ENCODE peak calls at places on chromosomes 11 and 22, in six cellular contexts. One of them, this sample, is unnamed.

GRCh38 chr11:64319421-64319761 is 1.5 kb downstream of the PRDX5 start:
- DNase-seq in H9: no peak
- DNase-seq in IMR-90: no peak
- DNase-seq in mesenchymal stem cell: peak; percentile 41
- DNase-seq in neuronal stem cell: no peak
- DNase-seq in H1: no peak
- DNase-seq in this sample: no peak

GRCh38 chr22:19292262-19293230 is 1.0 kb upstream of the CLTCL1 start:
- DNase-seq in H9: peak; percentile 31
- DNase-seq in IMR-90: no peak
- DNase-seq in mesenchymal stem cell: no peak
- DNase-seq in neuronal stem cell: no peak
- DNase-seq in H1: no peak
- DNase-seq in this sample: no peak

GRCh38 chr11:84817998-84818397 is 809.1 kb downstream of the DLG2 start:
- DNase-seq in H9: no peak
- DNase-seq in IMR-90: peak; percentile 5
- DNase-seq in mesenchymal stem cell: no peak
- DNase-seq in neuronal stem cell: no peak
- DNase-seq in H1: no peak
- DNase-seq in this sample: peak; percentile 61

GRCh38 chr11:102553835-102554282 is 23.3 kb upstream of the MMP7 start:
- DNase-seq in H9: no peak
- DNase-seq in IMR-90: no peak
- DNase-seq in mesenchymal stem cell: no peak
- DNase-seq in neuronal stem cell: no peak
- DNase-seq in H1: no peak
- DNase-seq in this sample: no peak

GRCh38 chr11:64924910-64925284 is 408 bp downstream of the PPP2R5B start:
- DNase-seq in H9: no peak
- DNase-seq in IMR-90: no peak
- DNase-seq in mesenchymal stem cell: peak; percentile 34
- DNase-seq in neuronal stem cell: no peak
- DNase-seq in H1: peak; percentile 61
- DNase-seq in this sample: peak; percentile 2

GRCh38 chr11:18394300-18394927 is at the start of gene LDHA:
- DNase-seq in H9: peak; percentile 89
- DNase-seq in IMR-90: peak; percentile 94
- DNase-seq in mesenchymal stem cell: peak; percentile 96
- DNase-seq in neuronal stem cell: peak; percentile 39
- DNase-seq in H1: peak; percentile 88
- DNase-seq in this sample: peak; percentile 96

GRCh38 chr11:44575288-44575672 is 9.8 kb downstream of the CD82 start:
- DNase-seq in H9: no peak
- DNase-seq in IMR-90: peak; percentile 90
- DNase-seq in mesenchymal stem cell: peak; percentile 90
- DNase-seq in neuronal stem cell: no peak
- DNase-seq in H1: no peak
- DNase-seq in this sample: no peak

GRCh38 chr11:122981388-122982264 is at the start of gene BSX:
- DNase-seq in H9: peak; percentile 96
- DNase-seq in IMR-90: peak; percentile 17
- DNase-seq in mesenchymal stem cell: peak; percentile 43
- DNase-seq in neuronal stem cell: peak; percentile 88
- DNase-seq in H1: peak; percentile 91
- DNase-seq in this sample: peak; percentile 31

GRCh38 chr11:72581067-72581466 is 93.2 kb downstream of the PDE2A start:
- DNase-seq in H9: no peak
- DNase-seq in IMR-90: no peak
- DNase-seq in mesenchymal stem cell: no peak
- DNase-seq in neuronal stem cell: no peak
- DNase-seq in H1: no peak
- DNase-seq in this sample: no peak

GRCh38 chr11:118845369-118845768 is 38.3 kb upstream of the CXCR5 start:
- DNase-seq in H9: no peak
- DNase-seq in IMR-90: peak; percentile 70
- DNase-seq in mesenchymal stem cell: peak; percentile 67
- DNase-seq in neuronal stem cell: no peak
- DNase-seq in H1: no peak
- DNase-seq in this sample: peak; percentile 36

GRCh38 chr11:86617502-86617901 is 54.9 kb downstream of the ME3 start:
- DNase-seq in H9: no peak
- DNase-seq in IMR-90: peak; percentile 77
- DNase-seq in mesenchymal stem cell: no peak
- DNase-seq in neuronal stem cell: no peak
- DNase-seq in H1: no peak
- DNase-seq in this sample: no peak

GRCh38 chr11:27209562-27210005 is 153.4 kb downstream of the CCDC34 start:
- DNase-seq in H9: no peak
- DNase-seq in IMR-90: peak; percentile 93
- DNase-seq in mesenchymal stem cell: peak; percentile 94
- DNase-seq in neuronal stem cell: no peak
- DNase-seq in H1: no peak
- DNase-seq in this sample: peak; percentile 70

GRCh38 chr11:64334764-64335741 is 5.0 kb upstream of the CCDC88B start:
- DNase-seq in H9: peak; percentile 76
- DNase-seq in IMR-90: peak; percentile 96
- DNase-seq in mesenchymal stem cell: peak; percentile 92
- DNase-seq in neuronal stem cell: no peak
- DNase-seq in H1: no peak
- DNase-seq in this sample: peak; percentile 98

GRCh38 chr22:40808018-40808841 is 10.9 kb downstream of the SLC25A17 start:
- DNase-seq in H9: no peak
- DNase-seq in IMR-90: peak; percentile 16
- DNase-seq in mesenchymal stem cell: no peak
- DNase-seq in neuronal stem cell: no peak
- DNase-seq in H1: no peak
- DNase-seq in this sample: no peak
- H2AFZ ChIP-seq in H9: no peak overlapping the region
- H2AFZ ChIP-seq in IMR-90: no peak overlapping the region
- H2AFZ ChIP-seq in mesenchymal stem cell: no peak overlapping the region
- H2AFZ ChIP-seq in neuronal stem cell: no peak overlapping the region
- H2AFZ ChIP-seq in H1: no peak overlapping the region
- H2AFZ ChIP-seq in this sample: no peak overlapping the region

GRCh38 chr11:8908099-8908498 is 2.9 kb upstream of the AKIP1 start:
- DNase-seq in H9: no peak
- DNase-seq in IMR-90: no peak
- DNase-seq in mesenchymal stem cell: no peak
- DNase-seq in neuronal stem cell: no peak
- DNase-seq in H1: no peak
- DNase-seq in this sample: no peak

GRCh38 chr11:8913961-8914660 is 3.1 kb downstream of the AKIP1 start:
- DNase-seq in H9: peak; percentile 61
- DNase-seq in IMR-90: peak; percentile 39
- DNase-seq in mesenchymal stem cell: peak; percentile 58
- DNase-seq in neuronal stem cell: peak; percentile 27
- DNase-seq in H1: peak; percentile 64
- DNase-seq in this sample: no peak

GRCh38 chr11:8911040-8911823 is at the start of gene AKIP1:
- DNase-seq in H9: peak; percentile 98
- DNase-seq in IMR-90: peak; percentile 94
- DNase-seq in mesenchymal stem cell: peak; percentile 97
- DNase-seq in neuronal stem cell: peak; percentile 98
- DNase-seq in H1: peak; percentile 96
- DNase-seq in this sample: peak; percentile 95

GRCh38 chr11:8907116-8907515 is 3.9 kb upstream of the AKIP1 start:
- DNase-seq in H9: no peak
- DNase-seq in IMR-90: no peak
- DNase-seq in mesenchymal stem cell: no peak
- DNase-seq in neuronal stem cell: no peak
- DNase-seq in H1: no peak
- DNase-seq in this sample: no peak

GRCh38 chr11:8910662-8911039 is 338 bp upstream of the AKIP1 start:
- DNase-seq in H9: no peak
- DNase-seq in IMR-90: no peak
- DNase-seq in mesenchymal stem cell: no peak
- DNase-seq in neuronal stem cell: no peak
- DNase-seq in H1: no peak
- DNase-seq in this sample: no peak
- H3K4ac ChIP-seq in H9: no peak overlapping the region
- H3K4ac ChIP-seq in IMR-90: peak overlapping the region; percentile 87
- H3K4ac ChIP-seq in mesenchymal stem cell: no peak overlapping the region
- H3K4ac ChIP-seq in neuronal stem cell: no peak overlapping the region
- H3K4ac ChIP-seq in H1: no peak overlapping the region
- H3K4ac ChIP-seq in this sample: no peak overlapping the region

GRCh38 chr22:39120983-39121382 is 23.9 kb downstream of the APOBEC3H start:
- DNase-seq in H9: no peak
- DNase-seq in IMR-90: no peak
- DNase-seq in mesenchymal stem cell: no peak
- DNase-seq in neuronal stem cell: no peak
- DNase-seq in H1: no peak
- DNase-seq in this sample: no peak
- H2AFZ ChIP-seq in H9: no peak overlapping the region
- H2AFZ ChIP-seq in IMR-90: no peak overlapping the region
- H2AFZ ChIP-seq in mesenchymal stem cell: no peak overlapping the region
- H2AFZ ChIP-seq in neuronal stem cell: no peak overlapping the region
- H2AFZ ChIP-seq in H1: no peak overlapping the region
- H2AFZ ChIP-seq in this sample: no peak overlapping the region

DNA sequence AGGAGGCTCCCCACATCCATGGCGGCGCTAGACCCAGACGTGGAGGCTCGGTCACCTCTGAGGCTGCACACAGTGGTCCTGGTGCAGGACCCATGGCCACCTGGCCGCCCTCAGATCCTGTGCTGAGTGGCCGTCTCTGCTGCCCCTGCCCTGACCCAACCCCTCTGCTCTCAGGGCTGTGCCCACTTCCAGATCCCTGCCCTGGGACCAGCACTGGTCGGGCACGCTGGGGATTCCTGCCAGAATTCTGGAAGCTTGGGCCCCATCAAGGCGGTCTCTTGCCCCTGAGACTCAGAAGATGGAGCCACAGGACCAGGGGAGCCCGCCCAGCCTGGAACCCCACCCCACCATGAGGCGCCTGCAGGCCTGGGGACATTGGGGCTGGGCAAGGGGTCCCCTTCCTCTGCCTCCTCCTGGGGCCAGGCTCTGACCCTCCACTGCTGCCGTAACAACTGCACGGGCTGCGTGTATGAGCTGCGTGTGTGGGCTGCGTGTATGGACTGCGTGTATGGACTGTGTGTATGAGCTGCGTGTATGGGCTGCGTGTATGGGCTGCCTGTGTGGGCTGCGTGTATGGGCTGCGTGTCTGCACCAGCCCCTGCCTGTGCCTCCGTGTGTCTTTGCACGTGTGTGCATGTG is 48.7 kb downstream of the IGLL1 start:
- DNase-seq in H9: peak; percentile 12
- DNase-seq in IMR-90: no peak
- DNase-seq in mesenchymal stem cell: no peak
- DNase-seq in neuronal stem cell: no peak
- DNase-seq in H1: no peak
- DNase-seq in this sample: no peak
- H3K4ac ChIP-seq in H9: no peak overlapping the region
- H3K4ac ChIP-seq in IMR-90: no peak overlapping the region
- H3K4ac ChIP-seq in mesenchymal stem cell: no peak overlapping the region
- H3K4ac ChIP-seq in neuronal stem cell: peak overlapping the region; percentile 99
- H3K4ac ChIP-seq in H1: peak overlapping the region; percentile 69
- H3K4ac ChIP-seq in this sample: no peak overlapping the region

DNA sequence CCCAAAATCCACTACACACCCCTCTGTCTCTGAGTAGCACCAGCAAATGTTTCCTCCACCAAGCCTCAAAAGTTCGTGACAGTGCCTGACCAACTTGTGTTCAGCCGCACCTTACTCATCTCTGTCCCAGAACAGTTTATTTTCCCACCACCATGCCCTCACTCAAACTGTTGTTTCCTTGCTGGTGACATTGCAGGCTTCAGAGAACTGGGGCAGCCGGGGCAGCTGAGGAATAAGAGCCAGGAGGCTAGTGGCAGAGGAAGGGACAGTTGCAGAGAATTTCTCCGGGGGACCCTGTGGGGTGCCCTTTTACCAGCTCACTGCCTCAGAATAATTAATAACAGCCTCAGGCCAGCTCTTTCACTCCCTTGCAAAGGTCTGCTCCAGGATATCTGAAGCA is 709 bp upstream of the KCNE3 start:
- DNase-seq in H9: no peak
- DNase-seq in IMR-90: no peak
- DNase-seq in mesenchymal stem cell: no peak
- DNase-seq in neuronal stem cell: no peak
- DNase-seq in H1: no peak
- DNase-seq in this sample: no peak
- H2AFZ ChIP-seq in H9: no peak overlapping the region
- H2AFZ ChIP-seq in IMR-90: no peak overlapping the region
- H2AFZ ChIP-seq in mesenchymal stem cell: no peak overlapping the region
- H2AFZ ChIP-seq in neuronal stem cell: no peak overlapping the region
- H2AFZ ChIP-seq in H1: peak overlapping the region; percentile 75
- H2AFZ ChIP-seq in this sample: no peak overlapping the region

GRCh38 chr11:17077240-17077519 is 287 bp downstream of the RPS13 start:
- DNase-seq in H9: no peak
- DNase-seq in IMR-90: no peak
- DNase-seq in mesenchymal stem cell: no peak
- DNase-seq in neuronal stem cell: no peak
- DNase-seq in H1: no peak
- DNase-seq in this sample: no peak

GRCh38 chr11:17073370-17074027 is 4.0 kb downstream of the RPS13 start:
- DNase-seq in H9: no peak
- DNase-seq in IMR-90: no peak
- DNase-seq in mesenchymal stem cell: no peak
- DNase-seq in neuronal stem cell: no peak
- DNase-seq in H1: no peak
- DNase-seq in this sample: no peak

GRCh38 chr11:17075506-17075905 is 2.0 kb downstream of the RPS13 start:
- DNase-seq in H9: no peak
- DNase-seq in IMR-90: no peak
- DNase-seq in mesenchymal stem cell: no peak
- DNase-seq in neuronal stem cell: no peak
- DNase-seq in H1: no peak
- DNase-seq in this sample: peak; percentile 93

GRCh38 chr11:17077520-17078401 is at the start of gene RPS13:
- DNase-seq in H9: peak; percentile 99
- DNase-seq in IMR-90: peak; percentile 99
- DNase-seq in mesenchymal stem cell: peak; percentile 99
- DNase-seq in neuronal stem cell: peak; percentile 96
- DNase-seq in H1: peak; percentile 91
- DNase-seq in this sample: peak; percentile 99

GRCh38 chr11:17076517-17077239 is 789 bp downstream of the RPS13 start:
- DNase-seq in H9: no peak
- DNase-seq in IMR-90: peak; percentile 2
- DNase-seq in mesenchymal stem cell: peak; percentile 44
- DNase-seq in neuronal stem cell: no peak
- DNase-seq in H1: no peak
- DNase-seq in this sample: peak; percentile 7
- H3K4ac ChIP-seq in H9: no peak overlapping the region
- H3K4ac ChIP-seq in IMR-90: peak overlapping the region; percentile 78
- H3K4ac ChIP-seq in mesenchymal stem cell: peak overlapping the region; percentile 63
- H3K4ac ChIP-seq in neuronal stem cell: no peak overlapping the region
- H3K4ac ChIP-seq in H1: peak overlapping the region; percentile 58
- H3K4ac ChIP-seq in this sample: peak overlapping the region; percentile 94

GRCh38 chr22:29307658-29308147 is 1.3 kb downstream of the GAS2L1 start:
- DNase-seq in H9: no peak
- DNase-seq in IMR-90: no peak
- DNase-seq in mesenchymal stem cell: no peak
- DNase-seq in neuronal stem cell: no peak
- DNase-seq in H1: no peak
- DNase-seq in this sample: no peak

GRCh38 chr22:29308148-29308790 is 1.8 kb downstream of the GAS2L1 start:
- DNase-seq in H9: no peak
- DNase-seq in IMR-90: no peak
- DNase-seq in mesenchymal stem cell: no peak
- DNase-seq in neuronal stem cell: no peak
- DNase-seq in H1: peak; percentile 46
- DNase-seq in this sample: no peak

GRCh38 chr22:29306175-29306829 is at the start of gene GAS2L1:
- DNase-seq in H9: peak; percentile 84
- DNase-seq in IMR-90: peak; percentile 73
- DNase-seq in mesenchymal stem cell: peak; percentile 87
- DNase-seq in neuronal stem cell: peak; percentile 61
- DNase-seq in H1: peak; percentile 87
- DNase-seq in this sample: peak; percentile 77

GRCh38 chr22:29305836-29306174 is 645 bp upstream of the GAS2L1 start:
- DNase-seq in H9: no peak
- DNase-seq in IMR-90: no peak
- DNase-seq in mesenchymal stem cell: no peak
- DNase-seq in neuronal stem cell: no peak
- DNase-seq in H1: no peak
- DNase-seq in this sample: no peak

GRCh38 chr22:29306830-29307657 is 594 bp downstream of the GAS2L1 start:
- DNase-seq in H9: peak; percentile 80
- DNase-seq in IMR-90: peak; percentile 61
- DNase-seq in mesenchymal stem cell: peak; percentile 83
- DNase-seq in neuronal stem cell: peak; percentile 83
- DNase-seq in H1: no peak
- DNase-seq in this sample: peak; percentile 89
- H2AFZ ChIP-seq in H9: no peak overlapping the region
- H2AFZ ChIP-seq in IMR-90: peak overlapping the region; percentile 90
- H2AFZ ChIP-seq in mesenchymal stem cell: peak overlapping the region; percentile 72
- H2AFZ ChIP-seq in neuronal stem cell: peak overlapping the region; percentile 99
- H2AFZ ChIP-seq in H1: no peak overlapping the region
- H2AFZ ChIP-seq in this sample: peak overlapping the region; percentile 46